ENCODE peak calls at places on chromosomes 12 and 14, in six cellular contexts. Z is GM12865, Y is fibroblast of the aortic adventitia, C is HFF-Myc, H is foreskin fibroblast, W is colonic mucosa. S is an unnamed sample.

GRCh38 chr12:51687142-51687935 is 96.3 kb downstream of the SCN8A start:
- DNase-seq in Z (no peak), Y (peak; percentile 61), C (no peak), H (peak; percentile 75), W (peak; percentile 57), S (no peak)

GRCh38 chr14:100295376-100296105 is 10.7 kb downstream of the SLC25A29 start:
- DNase-seq in Z (no peak), Y (no peak), C (no peak), H (no peak), W (no peak), S (no peak)

GRCh38 chr14:93950948-93951668 is 24.0 kb downstream of the FAM181A start:
- DNase-seq in Z (no peak), Y (no peak), C (no peak), H (no peak), W (no peak), S (peak; percentile 64)

GRCh38 chr12:132824053-132824452 is 4.6 kb downstream of the GOLGA3 start:
- DNase-seq in Z (no peak), Y (no peak), C (no peak), H (no peak), W (no peak), S (no peak)

GRCh38 chr12:82299617-82300016 is 58.6 kb downstream of the CCDC59 start:
- DNase-seq in Z (no peak), Y (peak; percentile 10), C (no peak), H (no peak), W (no peak), S (peak; percentile 88)

GRCh38 chr12:111976860-111977259 is 36.1 kb downstream of the TMEM116 start:
- DNase-seq in Z (no peak), Y (no peak), C (no peak), H (no peak), W (no peak), S (no peak)

GRCh38 chr12:31017535-31017934 is 56.1 kb upstream of the DDX11 start:
- DNase-seq in Z (no peak), Y (no peak), C (no peak), H (no peak), W (no peak), S (no peak)

GRCh38 chr12:106358410-106359241 is 1.1 kb downstream of the POLR3B start:
- DNase-seq in Z (peak; percentile 6), Y (peak; percentile 86), C (no peak), H (peak; percentile 38), W (peak; percentile 55), S (no peak)

GRCh38 chr12:94100254-94100653 is 48.1 kb upstream of the PLXNC1 start:
- DNase-seq in Z (no peak), Y (peak; percentile 21), C (no peak), H (no peak), W (no peak), S (no peak)

GRCh38 chr14:90781344-90781761 is 34.9 kb downstream of the TTC7B start:
- DNase-seq in Z (no peak), Y (peak; percentile 66), C (no peak), H (peak; percentile 63), W (no peak), S (no peak)

GRCh38 chr12:49983892-49984291 is 11.1 kb downstream of the AQP6 start:
- DNase-seq in Z (no peak), Y (peak; percentile 89), C (peak; percentile 82), H (peak; percentile 91), W (no peak), S (peak; percentile 73)

GRCh38 chr12:121916719-121917118 is 1.7 kb upstream of the CFAP251 start:
- DNase-seq in Z (peak; percentile 27), Y (peak; percentile 47), C (no peak), H (no peak), W (no peak), S (no peak)

GRCh38 chr14:54105406-54105805 is 148.8 kb upstream of the BMP4 start:
- DNase-seq in Z (no peak), Y (no peak), C (no peak), H (no peak), W (no peak), S (no peak)

GRCh38 chr12:26730546-26731085 is 102.4 kb downstream of the ITPR2 start:
- DNase-seq in Z (no peak), Y (no peak), C (no peak), H (no peak), W (no peak), S (no peak)

GRCh38 chr12:98741615-98742265 is 96.7 kb downstream of the APAF1 start:
- DNase-seq in Z (no peak), Y (no peak), C (no peak), H (peak; percentile 37), W (no peak), S (no peak)

GRCh38 chr12:100741084-100741711 is 53.4 kb upstream of the ANO4 start:
- DNase-seq in Z (peak; percentile 24), Y (peak; percentile 45), C (peak; percentile 3), H (no peak), W (peak; percentile 27), S (no peak)

GRCh38 chr14:90093942-90094595 is 32.3 kb downstream of the KCNK13 start:
- DNase-seq in Z (no peak), Y (peak; percentile 48), C (no peak), H (peak; percentile 5), W (no peak), S (peak; percentile 17)

GRCh38 chr14:103121846-103122577 is 1.2 kb upstream of the TNFAIP2 start:
- DNase-seq in Z (peak; percentile 54), Y (peak; percentile 94), C (no peak), H (no peak), W (peak; percentile 79), S (no peak)

GRCh38 chr12:128994869-128995268 is 141.6 kb downstream of the GLT1D1 start:
- DNase-seq in Z (no peak), Y (no peak), C (no peak), H (no peak), W (no peak), S (no peak)

GRCh38 chr12:116395381-116395780 is 117.9 kb upstream of the MED13L start:
- DNase-seq in Z (no peak), Y (peak; percentile 57), C (no peak), H (no peak), W (no peak), S (no peak)

GRCh38 chr12:98418357-98419075 is 96.9 kb upstream of the TMPO start:
- DNase-seq in Z (peak; percentile 67), Y (peak; percentile 99), C (peak; percentile 94), H (peak; percentile 85), W (peak; percentile 93), S (peak; percentile 96)

GRCh38 chr14:64296561-64296960 is 2.4 kb upstream of the ESR2 start:
- DNase-seq in Z (no peak), Y (peak; percentile 27), C (no peak), H (peak; percentile 34), W (no peak), S (no peak)

GRCh38 chr12:14849664-14850063 is 6.3 kb upstream of the ART4 start:
- DNase-seq in Z (no peak), Y (peak; percentile 85), C (no peak), H (peak; percentile 62), W (no peak), S (no peak)

GRCh38 chr14:28754209-28754985 is 12.2 kb upstream of the FOXG1 start:
- DNase-seq in Z (peak; percentile 55), Y (peak; percentile 70), C (peak; percentile 37), H (no peak), W (peak; percentile 40), S (no peak)
- TF ChIP-seq CTCF in Z (peak; percentile 70), Y (peak; percentile 76), C (peak; percentile 62), H (peak; percentile 65), W (peak; percentile 55), S (peak; percentile 82)

DNA sequence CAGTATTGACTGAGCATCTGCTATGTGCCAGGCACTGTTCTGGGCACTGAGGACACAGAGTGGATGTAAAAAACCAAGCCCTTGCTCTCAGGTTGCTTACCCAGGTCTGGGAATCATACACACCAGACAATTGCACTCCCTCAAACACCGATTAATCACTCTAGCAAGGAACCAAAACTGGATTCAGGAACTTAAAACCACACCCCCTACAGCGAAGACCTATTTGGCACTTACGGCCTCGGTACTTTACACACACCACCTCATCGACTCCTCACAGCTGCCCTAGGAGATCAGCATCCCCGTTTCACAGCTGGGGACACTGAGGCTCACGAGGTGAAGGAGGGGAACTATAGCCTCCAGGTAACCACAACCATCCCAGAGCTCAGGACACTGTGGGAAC is 1.6 kb downstream of the GLTP start:
- DNase-seq in Z (no peak), Y (no peak), C (no peak), H (no peak), W (no peak), S (no peak)
- H3K4me3 ChIP-seq in Z (peak overlapping the region; percentile 73), Y (peak overlapping the region; percentile 88), C (peak overlapping the region; percentile 66), H (peak overlapping the region; percentile 61), W (peak overlapping the region; percentile 68), S (no peak overlapping the region)

GRCh38 chr14:92456215-92457017 is 57.2 kb upstream of the RIN3 start:
- DNase-seq in Z (peak; percentile 82), Y (peak; percentile 77), C (no peak), H (peak; percentile 68), W (peak; percentile 41), S (peak; percentile 27)
- TF ChIP-seq CTCF in Z (peak; percentile 71), Y (peak; percentile 79), C (peak; percentile 77), H (peak; percentile 76), W (peak; percentile 66), S (peak; percentile 78)

GRCh38 chr12:123075092-123075491 is 75.8 kb downstream of the PITPNM2 start:
- DNase-seq in Z (no peak), Y (no peak), C (no peak), H (no peak), W (no peak), S (no peak)

GRCh38 chr12:123073962-123074801 is 76.7 kb downstream of the PITPNM2 start:
- DNase-seq in Z (no peak), Y (no peak), C (no peak), H (no peak), W (no peak), S (no peak)

GRCh38 chr12:123076604-123077297 is 74.1 kb downstream of the PITPNM2 start:
- DNase-seq in Z (peak; percentile 68), Y (no peak), C (no peak), H (no peak), W (no peak), S (no peak)

GRCh38 chr12:123077298-123078113 is 73.4 kb downstream of the PITPNM2 start:
- DNase-seq in Z (no peak), Y (no peak), C (no peak), H (no peak), W (no peak), S (no peak)

DNA sequence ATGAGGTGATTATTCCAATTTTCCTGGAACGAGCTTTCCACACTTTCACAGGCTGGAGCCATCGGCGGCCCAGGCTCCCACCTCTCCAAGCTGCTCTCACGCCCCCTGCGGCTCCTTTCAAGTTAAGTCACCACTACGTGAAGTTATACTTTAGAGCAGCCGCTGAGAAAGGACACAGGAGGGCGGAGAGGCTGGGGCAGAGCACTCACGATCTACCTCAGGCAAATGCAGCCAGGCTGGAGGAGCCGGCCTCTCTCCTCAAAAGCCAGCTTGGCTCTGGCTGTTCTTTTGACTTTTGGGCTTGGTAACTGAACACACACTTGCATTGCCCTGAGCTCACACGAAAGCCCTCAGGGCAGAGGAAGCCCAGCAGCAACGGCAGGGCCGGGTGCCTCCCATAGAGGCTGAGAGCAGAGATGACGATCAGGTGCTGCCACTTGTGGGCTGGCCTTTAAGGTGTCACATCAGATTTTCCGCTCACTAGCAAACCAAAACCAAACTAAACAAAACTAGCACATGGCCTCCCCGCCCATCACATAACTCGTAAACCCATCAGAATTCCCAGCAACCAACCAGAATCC is 75.2 kb downstream of the PITPNM2 start:
- DNase-seq in Z (peak; percentile 49), Y (no peak), C (no peak), H (no peak), W (peak; percentile 39), S (no peak)
- H3K4me3 ChIP-seq in Z (no peak overlapping the region), Y (no peak overlapping the region), C (no peak overlapping the region), H (no peak overlapping the region), W (no peak overlapping the region), S (no peak overlapping the region)

GRCh38 chr14:83827383-83827782 is 1702.6 kb upstream of the FLRT2 start:
- DNase-seq in Z (no peak), Y (no peak), C (no peak), H (peak; percentile 9), W (no peak), S (no peak)
- TF ChIP-seq CTCF in Z (no peak), Y (no peak), C (no peak), H (no peak), W (no peak), S (no peak)

S was measured in retinal pigment epithelial cell.